ENCODE peak calls at places on chromosomes 4 and X, in eight cellular contexts. One of them, this sample, is unnamed.

GRCh38 chrX:1472975-1473374 is 20.3 kb upstream of the ASMTL start:
- DNase-seq in psoas muscle: no peak
- DNase-seq in lower leg skin: no peak
- DNase-seq in Peyer's patch: peak
- DNase-seq in foreskin fibroblast: no peak
- DNase-seq in AG09319: no peak
- DNase-seq in fibroblast of lung: no peak
- DNase-seq in GM20000: no peak
- DNase-seq in this sample: peak

GRCh38 chr4:53545238-53545637 is 46.0 kb downstream of the LNX1 start:
- DNase-seq in GM20000: no peak
- DNase-seq in AG09319: no peak
- DNase-seq in foreskin fibroblast: no peak
- DNase-seq in Peyer's patch: no peak
- DNase-seq in lower leg skin: no peak
- DNase-seq in fibroblast of lung: no peak
- DNase-seq in psoas muscle: no peak
- DNase-seq in this sample: no peak

GRCh38 chrX:125203379-125203736 is 116.3 kb upstream of the TEX13C start:
- DNase-seq in psoas muscle: peak
- DNase-seq in GM20000: no peak
- DNase-seq in AG09319: no peak
- DNase-seq in lower leg skin: no peak
- DNase-seq in foreskin fibroblast: no peak
- DNase-seq in Peyer's patch: no peak
- DNase-seq in fibroblast of lung: no peak
- DNase-seq in this sample: no peak

GRCh38 chrX:121307441-121307840 is 260.0 kb downstream of the GLUD2 start:
- DNase-seq in lower leg skin: no peak
- DNase-seq in Peyer's patch: no peak
- DNase-seq in GM20000: peak
- DNase-seq in AG09319: no peak
- DNase-seq in foreskin fibroblast: peak
- DNase-seq in fibroblast of lung: no peak
- DNase-seq in psoas muscle: no peak
- DNase-seq in this sample: no peak

GRCh38 chrX:48798318-48798717 is 3.5 kb upstream of the HDAC6 start:
- DNase-seq in GM20000: no peak
- DNase-seq in lower leg skin: no peak
- DNase-seq in fibroblast of lung: no peak
- DNase-seq in Peyer's patch: no peak
- DNase-seq in psoas muscle: no peak
- DNase-seq in AG09319: no peak
- DNase-seq in foreskin fibroblast: no peak
- DNase-seq in this sample: no peak

GRCh38 chr4:83561381-83561780 is 25.5 kb downstream of the GPAT3 start:
- DNase-seq in fibroblast of lung: peak
- DNase-seq in Peyer's patch: peak
- DNase-seq in foreskin fibroblast: peak
- DNase-seq in AG09319: peak
- DNase-seq in lower leg skin: no peak
- DNase-seq in psoas muscle: no peak
- DNase-seq in GM20000: no peak
- DNase-seq in this sample: no peak

GRCh38 chr4:3387943-3388348 is 53.8 kb upstream of the HGFAC start:
- DNase-seq in psoas muscle: peak
- DNase-seq in fibroblast of lung: peak
- DNase-seq in AG09319: no peak
- DNase-seq in lower leg skin: peak
- DNase-seq in GM20000: no peak
- DNase-seq in foreskin fibroblast: peak
- DNase-seq in Peyer's patch: peak
- DNase-seq in this sample: no peak

GRCh38 chr4:83121246-83121645 is 6.7 kb upstream of the PLAC8 start:
- DNase-seq in Peyer's patch: no peak
- DNase-seq in psoas muscle: no peak
- DNase-seq in GM20000: no peak
- DNase-seq in foreskin fibroblast: no peak
- DNase-seq in AG09319: no peak
- DNase-seq in fibroblast of lung: no peak
- DNase-seq in lower leg skin: no peak
- DNase-seq in this sample: no peak

GRCh38 chr4:123405212-123405856 is 8.7 kb downstream of the SPRY1 start:
- DNase-seq in psoas muscle: no peak
- DNase-seq in foreskin fibroblast: no peak
- DNase-seq in AG09319: no peak
- DNase-seq in lower leg skin: no peak
- DNase-seq in GM20000: no peak
- DNase-seq in Peyer's patch: no peak
- DNase-seq in fibroblast of lung: no peak
- DNase-seq in this sample: no peak

GRCh38 chr4:36716874-36717273 is 435.5 kb downstream of the DTHD1 start:
- DNase-seq in GM20000: no peak
- DNase-seq in foreskin fibroblast: no peak
- DNase-seq in Peyer's patch: no peak
- DNase-seq in AG09319: no peak
- DNase-seq in fibroblast of lung: no peak
- DNase-seq in lower leg skin: no peak
- DNase-seq in psoas muscle: no peak
- DNase-seq in this sample: no peak

GRCh38 chr4:85430697-85431096 is 44.3 kb upstream of the ARHGAP24 start:
- DNase-seq in GM20000: no peak
- DNase-seq in fibroblast of lung: no peak
- DNase-seq in foreskin fibroblast: no peak
- DNase-seq in lower leg skin: no peak
- DNase-seq in AG09319: no peak
- DNase-seq in psoas muscle: no peak
- DNase-seq in Peyer's patch: no peak
- DNase-seq in this sample: no peak

GRCh38 chrX:146278381-146278780 is 460.8 kb downstream of the SLITRK2 start:
- DNase-seq in Peyer's patch: no peak
- DNase-seq in fibroblast of lung: no peak
- DNase-seq in psoas muscle: no peak
- DNase-seq in GM20000: no peak
- DNase-seq in foreskin fibroblast: no peak
- DNase-seq in AG09319: no peak
- DNase-seq in lower leg skin: no peak
- DNase-seq in this sample: no peak

GRCh38 chrX:122517781-122518180 is 666.3 kb upstream of the GRIA3 start:
- DNase-seq in GM20000: no peak
- DNase-seq in psoas muscle: no peak
- DNase-seq in Peyer's patch: no peak
- DNase-seq in foreskin fibroblast: peak
- DNase-seq in fibroblast of lung: peak
- DNase-seq in AG09319: no peak
- DNase-seq in lower leg skin: no peak
- DNase-seq in this sample: no peak

GRCh38 chr4:89316187-89316586 is 8.6 kb upstream of the GPRIN3 start:
- DNase-seq in psoas muscle: no peak
- DNase-seq in lower leg skin: no peak
- DNase-seq in GM20000: no peak
- DNase-seq in fibroblast of lung: peak
- DNase-seq in Peyer's patch: no peak
- DNase-seq in foreskin fibroblast: peak
- DNase-seq in AG09319: no peak
- DNase-seq in this sample: no peak

GRCh38 chr4:167903291-167903721 is 189.0 kb upstream of the ANXA10 start:
- DNase-seq in psoas muscle: no peak
- DNase-seq in foreskin fibroblast: peak
- DNase-seq in fibroblast of lung: peak
- DNase-seq in Peyer's patch: no peak
- DNase-seq in lower leg skin: no peak
- DNase-seq in AG09319: no peak
- DNase-seq in GM20000: no peak
- DNase-seq in this sample: no peak

GRCh38 chr4:81492596-81492995 is 20.9 kb upstream of the RASGEF1B start:
- DNase-seq in lower leg skin: no peak
- DNase-seq in foreskin fibroblast: no peak
- DNase-seq in Peyer's patch: no peak
- DNase-seq in fibroblast of lung: no peak
- DNase-seq in psoas muscle: no peak
- DNase-seq in GM20000: no peak
- DNase-seq in AG09319: no peak
- DNase-seq in this sample: no peak

GRCh38 chr4:118756958-118757357 is 71.8 kb downstream of the METTL14 start:
- DNase-seq in foreskin fibroblast: peak
- DNase-seq in fibroblast of lung: no peak
- DNase-seq in AG09319: no peak
- DNase-seq in Peyer's patch: no peak
- DNase-seq in lower leg skin: no peak
- DNase-seq in GM20000: no peak
- DNase-seq in psoas muscle: no peak
- DNase-seq in this sample: no peak

GRCh38 chrX:71637848-71638247 is 19.5 kb upstream of the CXCR3 start:
- DNase-seq in foreskin fibroblast: peak
- DNase-seq in fibroblast of lung: peak
- DNase-seq in lower leg skin: peak
- DNase-seq in GM20000: no peak
- DNase-seq in AG09319: no peak
- DNase-seq in psoas muscle: no peak
- DNase-seq in Peyer's patch: no peak
- DNase-seq in this sample: no peak

GRCh38 chrX:154986826-154987575 is 35.5 kb downstream of the F8 start:
- DNase-seq in GM20000: no peak
- DNase-seq in Peyer's patch: no peak
- DNase-seq in fibroblast of lung: peak
- DNase-seq in AG09319: no peak
- DNase-seq in psoas muscle: no peak
- DNase-seq in foreskin fibroblast: peak
- DNase-seq in lower leg skin: no peak
- DNase-seq in this sample: no peak

GRCh38 chrX:78886550-78886949 is 58.6 kb upstream of the P2RY10 start:
- DNase-seq in AG09319: no peak
- DNase-seq in lower leg skin: no peak
- DNase-seq in fibroblast of lung: no peak
- DNase-seq in psoas muscle: no peak
- DNase-seq in Peyer's patch: no peak
- DNase-seq in GM20000: peak
- DNase-seq in foreskin fibroblast: peak
- DNase-seq in this sample: no peak
- TF ChIP-seq CTCF in AG09319: peak
- TF ChIP-seq CTCF in lower leg skin: no peak
- TF ChIP-seq CTCF in fibroblast of lung: no peak
- TF ChIP-seq CTCF in psoas muscle: peak
- TF ChIP-seq CTCF in Peyer's patch: peak
- TF ChIP-seq CTCF in GM20000: no peak
- TF ChIP-seq CTCF in foreskin fibroblast: peak
- TF ChIP-seq CTCF in this sample: peak

GRCh38 chrX:107968623-107969022 is 13.5 kb downstream of the TEX13B start:
- DNase-seq in foreskin fibroblast: no peak
- DNase-seq in fibroblast of lung: no peak
- DNase-seq in AG09319: no peak
- DNase-seq in lower leg skin: no peak
- DNase-seq in GM20000: no peak
- DNase-seq in Peyer's patch: no peak
- DNase-seq in psoas muscle: no peak
- DNase-seq in this sample: no peak

GRCh38 chrX:107971636-107972035 is 10.5 kb downstream of the TEX13B start:
- DNase-seq in Peyer's patch: no peak
- DNase-seq in lower leg skin: no peak
- DNase-seq in AG09319: no peak
- DNase-seq in foreskin fibroblast: no peak
- DNase-seq in GM20000: no peak
- DNase-seq in psoas muscle: no peak
- DNase-seq in fibroblast of lung: peak
- DNase-seq in this sample: no peak

DNA sequence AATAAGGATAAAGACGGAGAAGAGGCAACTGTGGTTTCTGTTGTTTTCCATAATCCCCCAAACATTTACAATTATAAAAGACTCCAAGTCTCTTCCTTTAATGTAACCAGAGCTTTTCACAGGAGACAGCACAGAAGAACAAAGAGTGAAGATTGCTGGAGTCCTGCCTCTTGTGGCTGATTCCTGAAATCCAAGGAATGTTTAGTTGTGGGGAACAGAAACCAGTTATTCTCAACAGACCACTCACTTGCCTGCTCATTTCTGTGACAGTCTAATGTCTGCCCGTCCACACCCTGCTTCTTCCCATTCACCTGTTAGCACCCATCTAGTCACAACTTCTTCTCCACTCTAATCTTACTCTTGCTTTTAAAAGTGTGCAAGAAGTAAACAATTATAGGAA is 12.1 kb downstream of the TEX13B start:
- DNase-seq in lower leg skin: no peak
- DNase-seq in AG09319: no peak
- DNase-seq in psoas muscle: no peak
- DNase-seq in GM20000: no peak
- DNase-seq in Peyer's patch: no peak
- DNase-seq in fibroblast of lung: no peak
- DNase-seq in foreskin fibroblast: no peak
- DNase-seq in this sample: no peak
- TF ChIP-seq CTCF in lower leg skin: no peak
- TF ChIP-seq CTCF in AG09319: no peak
- TF ChIP-seq CTCF in psoas muscle: no peak
- TF ChIP-seq CTCF in GM20000: no peak
- TF ChIP-seq CTCF in Peyer's patch: no peak
- TF ChIP-seq CTCF in fibroblast of lung: no peak
- TF ChIP-seq CTCF in foreskin fibroblast: no peak
- TF ChIP-seq CTCF in this sample: no peak

GRCh38 chrX:15816453-15816838 is 26.2 kb downstream of the ZRSR2 start:
- DNase-seq in GM20000: no peak
- DNase-seq in AG09319: no peak
- DNase-seq in Peyer's patch: no peak
- DNase-seq in psoas muscle: no peak
- DNase-seq in foreskin fibroblast: peak
- DNase-seq in fibroblast of lung: peak
- DNase-seq in lower leg skin: no peak
- DNase-seq in this sample: no peak

GRCh38 chrX:15814811-15815210 is 24.5 kb downstream of the ZRSR2 start:
- DNase-seq in foreskin fibroblast: no peak
- DNase-seq in lower leg skin: no peak
- DNase-seq in Peyer's patch: no peak
- DNase-seq in fibroblast of lung: no peak
- DNase-seq in GM20000: no peak
- DNase-seq in psoas muscle: no peak
- DNase-seq in AG09319: no peak
- DNase-seq in this sample: no peak

GRCh38 chrX:15812212-15812938 is 22.1 kb downstream of the ZRSR2 start:
- DNase-seq in fibroblast of lung: no peak
- DNase-seq in AG09319: no peak
- DNase-seq in GM20000: no peak
- DNase-seq in psoas muscle: no peak
- DNase-seq in lower leg skin: no peak
- DNase-seq in foreskin fibroblast: no peak
- DNase-seq in Peyer's patch: no peak
- DNase-seq in this sample: no peak

GRCh38 chrX:15816886-15817285 is 26.6 kb downstream of the ZRSR2 start:
- DNase-seq in GM20000: no peak
- DNase-seq in psoas muscle: no peak
- DNase-seq in fibroblast of lung: peak
- DNase-seq in foreskin fibroblast: no peak
- DNase-seq in Peyer's patch: no peak
- DNase-seq in lower leg skin: no peak
- DNase-seq in AG09319: no peak
- DNase-seq in this sample: peak

GRCh38 chrX:15815779-15816452 is 25.6 kb downstream of the ZRSR2 start:
- DNase-seq in foreskin fibroblast: peak
- DNase-seq in fibroblast of lung: peak
- DNase-seq in lower leg skin: no peak
- DNase-seq in GM20000: peak
- DNase-seq in Peyer's patch: no peak
- DNase-seq in psoas muscle: no peak
- DNase-seq in AG09319: no peak
- DNase-seq in this sample: peak
- TF ChIP-seq CTCF in foreskin fibroblast: peak
- TF ChIP-seq CTCF in fibroblast of lung: no peak
- TF ChIP-seq CTCF in lower leg skin: no peak
- TF ChIP-seq CTCF in GM20000: no peak
- TF ChIP-seq CTCF in Peyer's patch: peak
- TF ChIP-seq CTCF in psoas muscle: peak
- TF ChIP-seq CTCF in AG09319: peak
- TF ChIP-seq CTCF in this sample: peak

GRCh38 chr4:177441061-177441802 is 1.0 kb downstream of the AGA start:
- DNase-seq in lower leg skin: no peak
- DNase-seq in fibroblast of lung: peak
- DNase-seq in GM20000: peak
- DNase-seq in AG09319: no peak
- DNase-seq in psoas muscle: no peak
- DNase-seq in foreskin fibroblast: peak
- DNase-seq in Peyer's patch: no peak
- DNase-seq in this sample: peak
- TF ChIP-seq CTCF in lower leg skin: no peak
- TF ChIP-seq CTCF in fibroblast of lung: no peak
- TF ChIP-seq CTCF in GM20000: no peak
- TF ChIP-seq CTCF in AG09319: no peak
- TF ChIP-seq CTCF in psoas muscle: no peak
- TF ChIP-seq CTCF in foreskin fibroblast: no peak
- TF ChIP-seq CTCF in Peyer's patch: peak
- TF ChIP-seq CTCF in this sample: peak